ENCODE peak calls at places on chromosomes 13 and 19, in nine cellular contexts. H is T-helper 17 cell; S is neural crest cell; V is AML-193; B is CD4-positive, alpha-beta T cell; F is AG10803; U is nephron progenitor cell; Z is thoracic aorta; O is GM10248. N is an unnamed sample.
A peak's percentile ranks its signal among the peaks of the same experiment; 100 is the strongest.

GRCh38 chr13:98490195-98490771 is 86.6 kb downstream of the STK24 start:
- DNase-seq in H (no peak), S (no peak), V (no peak), B (no peak), F (no peak), U (no peak), Z (no peak), O (no peak), N (peak; percentile 18)

GRCh38 chr13:74097116-74097515 is 37.1 kb downstream of the KLF12 start:
- DNase-seq in H (no peak), S (no peak), V (no peak), B (no peak), F (no peak), U (no peak), Z (no peak), O (no peak), N (no peak)

GRCh38 chr19:49978324-49978723 is 17.4 kb upstream of the SIGLEC11 start:
- DNase-seq in H (no peak), S (no peak), V (no peak), B (no peak), F (no peak), U (no peak), Z (no peak), O (no peak), N (no peak)

GRCh38 chr13:75050419-75051066 is 431.4 kb downstream of the TBC1D4 start:
- DNase-seq in H (no peak), S (no peak), V (no peak), B (no peak), F (peak; percentile 64), U (no peak), Z (no peak), O (no peak), N (no peak)

GRCh38 chr13:87999791-88000190 is 328.6 kb downstream of the SLITRK5 start:
- DNase-seq in H (no peak), S (no peak), V (peak; percentile 12), B (no peak), F (no peak), U (no peak), Z (no peak), O (no peak), N (no peak)

GRCh38 chr13:90416519-90416918 is 931.0 kb upstream of the MIR17HG start:
- DNase-seq in H (no peak), S (no peak), V (no peak), B (no peak), F (peak; percentile 80), U (no peak), Z (no peak), O (no peak), N (peak; percentile 80)

GRCh38 chr19:6730153-6730804 is 7.1 kb downstream of the GPR108 start:
- DNase-seq in H (no peak), S (no peak), V (no peak), B (no peak), F (no peak), U (peak; percentile 81), Z (no peak), O (no peak), N (peak; percentile 69)

GRCh38 chr13:54415753-54416366 is 1387.2 kb downstream of the OLFM4 start:
- DNase-seq in H (no peak), S (no peak), V (no peak), B (no peak), F (no peak), U (no peak), Z (no peak), O (no peak), N (peak; percentile 55)

GRCh38 chr19:38597075-38597474 is 20.7 kb downstream of the MAP4K1 start:
- DNase-seq in H (no peak), S (no peak), V (no peak), B (no peak), F (no peak), U (peak; percentile 16), Z (no peak), O (no peak), N (no peak)

GRCh38 chr19:35760711-35761349 is 2.9 kb downstream of the PROSER3 start:
- DNase-seq in H (no peak), S (no peak), V (no peak), B (no peak), F (no peak), U (no peak), Z (no peak), O (no peak), N (no peak)

GRCh38 chr19:38904463-38905185 is 4.9 kb downstream of the NFKBIB start:
- DNase-seq in H (no peak), S (no peak), V (no peak), B (no peak), F (no peak), U (no peak), Z (no peak), O (no peak), N (no peak)

GRCh38 chr19:10961763-10962536 is 1.1 kb downstream of the SMARCA4 start:
- DNase-seq in H (no peak), S (no peak), V (no peak), B (no peak), F (no peak), U (no peak), Z (no peak), O (no peak), N (no peak)

GRCh38 chr13:46962286-46962941 is 65.6 kb upstream of the HTR2A start:
- DNase-seq in H (no peak), S (no peak), V (peak; percentile 32), B (no peak), F (peak; percentile 42), U (no peak), Z (no peak), O (peak; percentile 41), N (no peak)

GRCh38 chr19:17385878-17386611 is 8.0 kb downstream of the CCDC194 start:
- DNase-seq in H (peak; percentile 46), S (peak; percentile 67), V (peak; percentile 19), B (peak; percentile 52), F (peak; percentile 23), U (peak; percentile 79), Z (no peak), O (peak; percentile 81), N (peak; percentile 82)

GRCh38 chr13:75636339-75637095 is 387 bp downstream of the LMO7 start:
- DNase-seq in H (peak; percentile 18), S (no peak), V (peak; percentile 40), B (peak; percentile 25), F (peak; percentile 56), U (peak; percentile 65), Z (no peak), O (peak; percentile 62), N (peak; percentile 73)